ENCODE peak calls at places on chromosomes 5 and 9, in nine cellular contexts. R is PC-3, S is IMR-90, H is tibial artery, E is ovary, A is lower lobe of right lung, N is heart right ventricle, X is endothelial cell of umbilical vein, B is Caco-2. Y is an unnamed sample.

GRCh38 chr9:37997636-37998374 is 71.2 kb downstream of the SHB start:
- DNase-seq in R (no peak), S (no peak), H (no peak), E (no peak), A (no peak), N (no peak), X (no peak), B (no peak), Y (no peak)

GRCh38 chr9:137006116-137007003 is 10.0 kb upstream of the CLIC3 start:
- DNase-seq in R (no peak), S (peak; percentile 9), H (no peak), E (peak; percentile 69), A (no peak), N (no peak), X (no peak), B (no peak), Y (no peak)

GRCh38 chr5:75522025-75522424 is 10.3 kb downstream of the POLK start:
- DNase-seq in R (peak; percentile 4), S (peak; percentile 4), H (no peak), E (no peak), A (no peak), N (no peak), X (no peak), B (no peak), Y (no peak)

GRCh38 chr5:174413520-174414314 is 310.7 kb upstream of the MSX2 start:
- DNase-seq in R (peak; percentile 37), S (peak; percentile 84), H (no peak), E (no peak), A (no peak), N (no peak), X (no peak), B (no peak), Y (no peak)

GRCh38 chr9:35903049-35903448 is 3.0 kb upstream of the HRCT1 start:
- DNase-seq in R (peak; percentile 68), S (peak; percentile 65), H (no peak), E (no peak), A (no peak), N (peak; percentile 55), X (peak; percentile 67), B (peak; percentile 58), Y (peak; percentile 74)

GRCh38 chr5:106288977-106289376 is 1381.8 kb downstream of the EFNA5 start:
- DNase-seq in R (peak; percentile 20), S (peak; percentile 63), H (no peak), E (no peak), A (no peak), N (no peak), X (no peak), B (no peak), Y (peak; percentile 77)

GRCh38 chr9:5425006-5425628 is 12.6 kb downstream of the PLGRKT start:
- DNase-seq in R (peak; percentile 63), S (no peak), H (no peak), E (no peak), A (no peak), N (no peak), X (peak; percentile 42), B (no peak), Y (peak; percentile 55)

GRCh38 chr5:176816043-176816745 is 5.8 kb downstream of the UNC5A start:
- DNase-seq in R (no peak), S (no peak), H (no peak), E (no peak), A (no peak), N (no peak), X (no peak), B (no peak), Y (no peak)

GRCh38 chr5:111242606-111243005 is 18.4 kb downstream of the CAMK4 start:
- DNase-seq in R (no peak), S (no peak), H (no peak), E (no peak), A (no peak), N (no peak), X (no peak), B (no peak), Y (no peak)

GRCh38 chr5:90528704-90529233 is 615 bp downstream of the LYSMD3 start:
- DNase-seq in R (no peak), S (peak; percentile 29), H (no peak), E (no peak), A (no peak), N (no peak), X (peak; percentile 54), B (no peak), Y (peak; percentile 22)

GRCh38 chr9:128863647-128864046 is 18.1 kb downstream of the KYAT1 start:
- DNase-seq in R (peak; percentile 67), S (peak; percentile 36), H (peak; percentile 84), E (peak; percentile 76), A (peak; percentile 87), N (peak; percentile 65), X (peak; percentile 69), B (peak; percentile 85), Y (peak; percentile 41)

GRCh38 chr9:135974220-135974573 is 13.0 kb upstream of the UBAC1 start:
- DNase-seq in R (no peak), S (no peak), H (no peak), E (no peak), A (no peak), N (no peak), X (no peak), B (no peak), Y (no peak)
- TF ChIP-seq CTCF in R (no peak), S (no peak), H (no peak), E (no peak), A (no peak), N (no peak), X (peak; percentile 17), B (no peak), Y (peak; percentile 9)

GRCh38 chr5:42896523-42896922 is 84.8 kb upstream of the SELENOP start:
- DNase-seq in R (no peak), S (no peak), H (no peak), E (no peak), A (no peak), N (no peak), X (no peak), B (no peak), Y (no peak)
- H3K27me3 ChIP-seq in R (no peaks in the 10 kb centered on the region), S (peaks cover 13% of the 10 kb centered on the region), H (no peaks in the 10 kb centered on the region), E (no peaks in the 10 kb centered on the region), A (no peaks in the 10 kb centered on the region), N (no peaks in the 10 kb centered on the region), X (peaks cover 8% of the 10 kb centered on the region), B (no peaks in the 10 kb centered on the region), Y (no peaks in the 10 kb centered on the region)

GRCh38 chr5:42089705-42090104 is 164.6 kb downstream of the FBXO4 start:
- DNase-seq in R (peak; percentile 39), S (no peak), H (no peak), E (no peak), A (no peak), N (no peak), X (no peak), B (no peak), Y (no peak)
- H3K4me3 ChIP-seq in R (no peak overlapping the region), S (no peak overlapping the region), H (no peak overlapping the region), E (no peak overlapping the region), A (no peak overlapping the region), N (no peak overlapping the region), X (no peak overlapping the region), B (no peak overlapping the region), Y (no peak overlapping the region)

GRCh38 chr5:149617760-149618306 is 36.5 kb downstream of the ARHGEF37 start:
- DNase-seq in R (no peak), S (no peak), H (no peak), E (no peak), A (no peak), N (no peak), X (no peak), B (no peak), Y (peak; percentile 23)

GRCh38 chr5:149618581-149619248 is 37.4 kb downstream of the ARHGEF37 start:
- DNase-seq in R (peak; percentile 91), S (peak; percentile 72), H (no peak), E (peak; percentile 40), A (no peak), N (peak; percentile 57), X (peak; percentile 70), B (peak; percentile 79), Y (peak; percentile 99)

GRCh38 chr5:149616727-149617284 is 35.5 kb downstream of the ARHGEF37 start:
- DNase-seq in R (no peak), S (no peak), H (no peak), E (no peak), A (no peak), N (no peak), X (no peak), B (no peak), Y (no peak)

GRCh38 chr5:149623473-149623872 is 42.2 kb downstream of the ARHGEF37 start:
- DNase-seq in R (no peak), S (no peak), H (no peak), E (no peak), A (no peak), N (no peak), X (no peak), B (no peak), Y (no peak)

GRCh38 chr5:149621415-149622098 is 40.3 kb downstream of the ARHGEF37 start:
- DNase-seq in R (no peak), S (no peak), H (no peak), E (no peak), A (no peak), N (no peak), X (no peak), B (no peak), Y (no peak)
- TF ChIP-seq CTCF in R (no peak), S (no peak), H (no peak), E (no peak), A (no peak), N (no peak), X (no peak), B (no peak), Y (no peak)